ENCODE peak calls at places on chromosomes 16 and 17, in six cellular contexts. B is kidney epithelial cell; V is BE2C; N is MM.1S; T is brain microvascular endothelial cell; Q is CD4-positive, alpha-beta T cell. G is an unnamed sample.
A peak's percentile ranks its signal among the peaks of the same experiment; 100 is the strongest.

GRCh38 chr16:78952630-78953029 is 647.9 kb downstream of the MAF start:
- DNase-seq in B (no peak), N (no peak), Q (no peak), V (no peak), T (no peak), G (no peak)

GRCh38 chr16:51553910-51554309 is 402.8 kb upstream of the SALL1 start:
- DNase-seq in V (no peak), N (no peak), Q (no peak), B (no peak), T (no peak), G (no peak)

GRCh38 chr16:89710709-89711564 is 9.4 kb upstream of the SPATA2L start:
- DNase-seq in B (no peak), Q (no peak), T (no peak), V (no peak), N (no peak), G (no peak)

GRCh38 chr17:52710363-52710901 is 551.9 kb upstream of the CA10 start:
- DNase-seq in N (no peak), B (no peak), V (no peak), T (no peak), Q (no peak), G (no peak)

GRCh38 chr16:2919511-2920255 is 8.0 kb downstream of the FLYWCH1 start:
- DNase-seq in Q (peak; percentile 48), T (peak; percentile 43), N (peak; percentile 58), V (peak; percentile 60), B (no peak), G (peak; percentile 72)

GRCh38 chr16:89019511-89019910 is 42.5 kb upstream of the CBFA2T3 start:
- DNase-seq in N (no peak), B (no peak), Q (no peak), T (no peak), V (no peak), G (no peak)

GRCh38 chr17:50916026-50916707 is 50.0 kb upstream of the TOB1 start:
- DNase-seq in N (no peak), Q (no peak), T (no peak), B (no peak), V (no peak), G (no peak)

GRCh38 chr16:54289242-54290051 is 2.9 kb upstream of the IRX3 start:
- DNase-seq in Q (no peak), B (no peak), T (no peak), V (no peak), N (no peak), G (no peak)

GRCh38 chr16:30348929-30349328 is 6.2 kb downstream of the CD2BP2 start:
- DNase-seq in N (no peak), V (no peak), T (no peak), Q (no peak), B (no peak), G (no peak)

GRCh38 chr16:74321356-74321755 is 24.7 kb downstream of the PSMD7 start:
- DNase-seq in Q (no peak), V (no peak), T (no peak), B (no peak), N (no peak), G (no peak)

GRCh38 chr17:55735784-55736405 is 13.2 kb upstream of the TMEM100 start:
- DNase-seq in T (peak; percentile 45), V (peak; percentile 68), Q (peak; percentile 4), B (no peak), N (peak; percentile 57), G (peak; percentile 41)

GRCh38 chr17:72004476-72005331 is 116.1 kb upstream of the SOX9 start:
- DNase-seq in V (no peak), B (no peak), T (no peak), Q (no peak), N (no peak), G (no peak)

GRCh38 chr16:67719778-67720144 is 645 bp upstream of the GFOD2 start:
- DNase-seq in Q (no peak), V (peak; percentile 24), T (peak; percentile 70), B (no peak), N (peak; percentile 29), G (peak; percentile 9)

GRCh38 chr17:7435676-7436555 is 681 bp downstream of the TMEM102 start:
- DNase-seq in T (no peak), Q (peak; percentile 29), N (peak; percentile 52), V (no peak), B (no peak), G (no peak)

GRCh38 chr17:4869599-4869998 is 29.7 kb upstream of the C17orf107 start:
- DNase-seq in Q (no peak), N (no peak), V (no peak), T (no peak), B (no peak), G (no peak)

GRCh38 chr16:35506018-35506897 is 2046.8 kb downstream of the TP53TG3F start:
- DNase-seq in B (no peak), Q (no peak), V (peak; percentile 81), N (no peak), T (no peak), G (no peak)

GRCh38 chr16:84194470-84195200 is 3.7 kb downstream of the ADAD2 start:
- DNase-seq in B (no peak), N (peak; percentile 17), T (no peak), Q (peak; percentile 43), V (no peak), G (no peak)

GRCh38 chr17:34725008-34725407 is 145.6 kb downstream of the TMEM132E start:
- DNase-seq in N (no peak), Q (no peak), V (no peak), B (no peak), T (no peak), G (no peak)

GRCh38 chr17:70181866-70182265 is 12.5 kb downstream of the KCNJ2 start:
- DNase-seq in T (no peak), B (no peak), N (no peak), V (no peak), Q (no peak), G (no peak)

GRCh38 chr17:71760062-71760720 is 360.6 kb upstream of the SOX9 start:
- DNase-seq in T (no peak), B (peak; percentile 28), N (no peak), Q (no peak), V (no peak), G (no peak)

GRCh38 chr17:38604479-38605229 is 1.1 kb downstream of the SRCIN1 start:
- DNase-seq in B (no peak), N (peak; percentile 7), V (peak; percentile 57), Q (no peak), T (no peak), G (peak; percentile 29)

GRCh38 chr16:4935231-4935855 is 1.6 kb downstream of the PPL start:
- DNase-seq in B (no peak), V (no peak), Q (no peak), N (no peak), T (no peak), G (no peak)

GRCh38 chr16:86345521-86345920 is 164.8 kb upstream of the FOXF1 start:
- DNase-seq in B (no peak), N (no peak), T (no peak), Q (no peak), V (no peak), G (no peak)

GRCh38 chr16:75591001-75591852 is 25.0 kb downstream of the GABARAPL2 start:
- DNase-seq in N (no peak), V (peak; percentile 42), T (peak; percentile 68), B (no peak), Q (no peak), G (no peak)

GRCh38 chr17:7443499-7444485 is 1.1 kb upstream of the CHRNB1 start:
- DNase-seq in T (no peak), N (no peak), Q (no peak), V (no peak), B (no peak), G (no peak)

GRCh38 chr17:79107499-79108231 is 33.0 kb downstream of the ENGASE start:
- DNase-seq in N (no peak), B (no peak), T (no peak), Q (no peak), V (no peak), G (no peak)

GRCh38 chr17:79108232-79108850 is 33.7 kb downstream of the ENGASE start:
- DNase-seq in T (no peak), B (no peak), V (no peak), N (no peak), Q (no peak), G (no peak)

GRCh38 chr17:79111097-79111496 is 36.5 kb downstream of the ENGASE start:
- DNase-seq in V (no peak), B (no peak), N (no peak), T (no peak), Q (no peak), G (no peak)

GRCh38 chr17:79108870-79109269 is 34.2 kb downstream of the ENGASE start:
- DNase-seq in Q (no peak), V (no peak), B (no peak), N (no peak), T (no peak), G (no peak)

DNA sequence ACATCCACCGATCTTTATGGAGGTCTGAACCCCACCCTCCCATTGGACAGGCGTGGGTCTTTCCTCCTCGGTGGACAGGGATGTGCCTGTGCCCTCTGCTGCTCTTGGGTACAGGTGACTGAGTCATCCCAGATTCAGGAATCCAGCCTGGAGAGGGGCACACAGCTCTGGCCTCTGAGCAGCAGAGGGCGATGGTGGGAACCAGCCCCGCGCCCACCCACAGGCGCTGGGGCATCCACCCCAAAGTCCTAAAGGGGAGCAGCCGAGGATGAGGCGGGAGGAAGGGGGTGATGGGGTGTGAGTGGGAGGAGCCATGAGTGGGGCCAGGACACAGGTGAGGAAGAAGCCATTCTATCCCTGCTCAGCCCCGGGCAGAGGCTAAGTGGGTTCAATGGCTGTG is 35.0 kb downstream of the ENGASE start:
- DNase-seq in B (no peak), T (no peak), V (no peak), N (no peak), Q (no peak), G (no peak)
- TF ChIP-seq CTCF in B (peak; percentile 23), T (peak; percentile 43), V (peak; percentile 62), N (no peak), Q (no peak), G (peak; percentile 26)

GRCh38 chr17:61157246-61157887 is 242.3 kb upstream of the TBX2 start:
- DNase-seq in T (peak; percentile 49), V (peak; percentile 73), B (no peak), N (no peak), Q (no peak), G (no peak)
- TF ChIP-seq CTCF in T (peak; percentile 38), V (no peak), B (no peak), N (no peak), Q (no peak), G (peak; percentile 38)

GRCh38 chr16:85286970-85287814 is 174.9 kb upstream of the CIBAR2 start:
- DNase-seq in B (no peak), N (no peak), V (peak; percentile 97), Q (no peak), T (peak; percentile 23), G (peak; percentile 45)
- TF ChIP-seq CTCF in B (no peak), N (no peak), V (no peak), Q (no peak), T (peak; percentile 30), G (peak; percentile 28)

DNA sequence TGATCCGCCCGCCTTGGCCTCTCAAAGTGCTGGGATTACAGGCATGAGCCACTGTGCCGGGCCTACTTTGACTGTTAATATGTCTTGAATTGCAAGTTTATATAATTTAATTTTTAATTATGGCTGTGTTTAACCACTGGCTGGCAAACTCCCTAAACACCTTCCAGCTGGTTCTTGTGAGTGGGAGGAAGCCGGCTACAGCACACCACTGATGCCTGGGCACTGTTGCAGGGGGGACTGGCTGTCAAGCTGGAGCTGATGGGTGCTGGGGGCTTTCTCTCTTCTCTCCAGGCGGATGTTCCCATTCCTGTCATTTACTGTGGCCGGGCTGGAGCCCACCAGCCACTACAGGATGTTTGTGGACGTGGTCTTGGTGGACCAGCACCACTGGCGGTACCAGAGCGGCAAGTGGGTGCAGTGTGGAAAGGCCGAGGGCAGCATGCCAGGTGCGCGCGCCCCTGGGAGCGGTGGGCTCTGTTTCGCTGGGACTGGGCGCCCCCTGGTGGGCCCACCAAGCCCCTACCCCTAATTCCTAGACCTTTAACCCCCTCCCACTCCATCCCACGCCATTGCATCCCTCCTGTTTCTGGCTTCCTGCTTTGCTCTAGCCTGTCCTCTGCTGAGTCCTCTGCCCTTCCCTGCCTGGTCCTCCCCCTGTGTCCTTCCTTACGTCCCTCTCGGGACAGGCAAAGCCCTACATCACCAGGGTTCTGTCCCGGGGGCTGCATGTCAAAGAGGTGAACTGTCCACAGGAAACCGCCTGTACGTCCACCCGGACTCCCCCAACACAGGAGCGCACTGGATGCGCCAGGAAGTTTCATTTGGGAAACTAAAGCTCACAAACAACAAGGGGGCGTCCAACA is 9.5 kb downstream of the TBX21 start:
- DNase-seq in T (no peak), N (no peak), V (peak; percentile 82), B (no peak), Q (peak; percentile 43), G (peak; percentile 57)
- TF ChIP-seq CTCF in T (peak; percentile 59), N (peak; percentile 28), V (peak; percentile 75), B (peak; percentile 58), Q (peak; percentile 60), G (peak; percentile 73)

G was measured in neural crest cell.